ENCODE peak calls at places on chromosomes 12 and 14, in six cellular contexts. D is HCT116, X is K562, B is H1, Z is HepG2, A is GM12878. O is an unnamed sample.
A peak's percentile ranks its signal among the peaks of the same experiment; 100 is the strongest.

GRCh38 chr12:29320295-29321090 is 60.5 kb downstream of the ERGIC2 start:
- DNase-seq in B (no peak), Z (peak; percentile 2), D (no peak), X (no peak), A (no peak), O (no peak)

GRCh38 chr12:53674977-53675700 is 744 bp downstream of the ATP5MC2 start:
- DNase-seq in X (peak; percentile 25), Z (no peak), B (no peak), A (no peak), D (no peak), O (no peak)

GRCh38 chr14:52446355-52446754 is 106.0 kb downstream of the TXNDC16 start:
- DNase-seq in A (no peak), B (no peak), Z (peak; percentile 15), X (no peak), D (no peak), O (no peak)

GRCh38 chr12:29519585-29520182 is 22.2 kb upstream of the OVCH1 start:
- DNase-seq in Z (peak; percentile 28), D (peak; percentile 29), B (no peak), X (peak; percentile 25), A (no peak), O (peak; percentile 11)

GRCh38 chr12:113092478-113093408 is 36.2 kb downstream of the DTX1 start:
- DNase-seq in D (no peak), Z (no peak), A (no peak), B (peak; percentile 92), X (peak; percentile 86), O (peak; percentile 85)

GRCh38 chr12:4220489-4220888 is 53.1 kb upstream of the CCND2 start:
- DNase-seq in D (no peak), X (no peak), Z (no peak), B (peak; percentile 29), A (no peak), O (no peak)

GRCh38 chr12:16763901-16764300 is 157.9 kb upstream of the LMO3 start:
- DNase-seq in B (no peak), D (no peak), A (no peak), Z (no peak), X (no peak), O (no peak)

GRCh38 chr14:103140316-103141109 is 17.3 kb downstream of the TNFAIP2 start:
- DNase-seq in B (no peak), X (no peak), Z (peak; percentile 39), A (peak; percentile 94), D (no peak), O (no peak)

GRCh38 chr12:96751626-96752025 is 155.4 kb upstream of the NEDD1 start:
- DNase-seq in D (no peak), Z (no peak), X (no peak), A (no peak), B (no peak), O (no peak)

GRCh38 chr12:69540606-69541386 is 44.5 kb upstream of the CCT2 start:
- DNase-seq in B (no peak), X (no peak), A (no peak), D (no peak), Z (no peak), O (no peak)

DNA sequence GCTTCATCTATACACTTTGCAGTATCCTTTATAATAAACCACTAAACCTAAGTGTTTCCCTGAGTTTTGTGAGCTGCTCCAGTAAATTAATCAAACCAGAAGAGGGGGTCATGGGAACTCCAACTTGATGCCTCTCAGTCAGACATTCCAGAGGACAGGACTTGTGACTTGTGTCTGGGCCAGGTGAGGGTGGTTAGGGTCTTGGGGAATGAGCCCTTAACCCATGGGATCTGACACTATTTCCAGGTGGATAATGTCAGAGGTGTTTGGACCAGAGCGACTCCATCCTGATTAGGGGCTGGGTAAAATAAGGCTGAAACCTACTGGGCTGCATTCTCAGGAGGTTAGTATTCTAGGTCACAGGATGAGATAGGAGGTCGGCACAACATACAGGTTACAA is 58.9 kb downstream of the BCAT1 start:
- DNase-seq in D (no peak), B (no peak), X (no peak), Z (no peak), A (no peak), O (no peak)
- TF ChIP-seq JUND in D (no peak), B (no peak), X (no peak), Z (no peak), A (no peak), O (no peak)

GRCh38 chr12:39972119-39972518 is 133.8 kb downstream of the SLC2A13 start:
- DNase-seq in B (no peak), D (no peak), A (no peak), Z (no peak), X (peak; percentile 9), O (no peak)
- TF ChIP-seq JUND in B (peak; percentile 48), D (no peak), A (no peak), Z (no peak), X (peak; percentile 50), O (no peak)

DNA sequence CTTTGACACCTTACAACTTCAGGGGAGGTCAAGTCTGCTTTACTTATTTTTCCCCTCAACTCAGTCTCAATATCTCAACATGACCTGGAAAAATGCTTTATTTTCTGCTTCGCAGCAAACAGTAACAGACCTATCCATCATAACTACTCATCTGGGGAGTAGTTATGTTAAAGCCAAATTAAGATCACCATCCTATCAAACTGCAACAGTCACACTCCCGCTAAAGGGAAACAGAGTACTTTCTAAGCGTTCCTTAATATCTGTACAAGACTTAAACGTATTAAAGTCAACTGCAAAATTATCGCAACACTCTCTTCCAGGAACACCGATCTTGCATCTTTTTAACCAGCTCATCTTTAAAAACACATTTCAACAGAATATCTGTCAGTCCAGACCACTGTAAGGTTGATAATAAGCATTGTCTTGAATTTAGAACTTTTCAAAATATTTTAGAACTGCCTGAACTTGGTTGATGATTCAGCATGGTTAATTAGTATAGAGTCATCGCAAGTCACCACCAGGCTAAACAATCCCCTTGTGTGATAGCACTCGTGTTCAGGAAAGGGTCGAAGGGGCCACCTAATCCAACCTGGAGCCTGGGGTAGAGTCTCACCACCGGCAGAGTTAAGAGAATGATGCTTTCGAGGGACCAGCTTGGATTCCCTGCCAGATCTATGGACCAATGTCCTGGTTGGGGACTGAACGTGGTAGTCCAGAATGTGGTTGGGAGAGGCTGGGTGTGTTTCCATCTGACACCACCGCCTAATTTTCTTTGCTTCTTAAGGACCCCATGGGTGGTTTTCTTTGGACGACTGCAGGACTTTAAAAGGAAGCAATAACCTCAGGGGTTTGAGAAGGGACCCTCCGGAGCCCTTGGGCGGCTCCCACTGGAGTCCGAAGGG is 955 bp downstream of the SPTLC2 start:
- DNase-seq in X (no peak), A (no peak), B (no peak), D (no peak), Z (no peak), O (peak; percentile 40)
- TF ChIP-seq JUND in X (no peak), A (no peak), B (no peak), D (no peak), Z (no peak), O (no peak)

DNA sequence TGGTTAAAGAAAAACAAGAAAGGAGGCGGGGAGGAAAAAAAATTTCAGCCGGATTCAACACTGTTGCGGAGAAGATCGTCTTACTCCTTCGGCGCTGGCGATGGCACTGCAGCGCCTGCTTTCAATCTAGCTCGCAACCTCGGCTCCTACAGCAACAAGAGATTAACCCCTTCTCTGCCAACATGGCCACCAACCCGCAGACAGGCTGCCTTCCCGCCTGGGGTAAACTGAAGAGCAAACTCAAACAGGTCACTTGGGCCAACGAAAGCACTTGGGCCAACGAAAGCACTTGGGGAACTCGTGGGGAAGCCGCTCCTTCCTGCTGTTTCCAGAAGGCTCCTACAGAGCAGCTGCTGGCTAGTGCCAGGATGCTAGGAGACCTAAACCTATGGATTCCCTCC is 73.7 kb downstream of the CIT start:
- DNase-seq in X (no peak), A (no peak), B (peak; percentile 62), D (no peak), Z (no peak), O (no peak)
- TF ChIP-seq JUND in X (no peak), A (no peak), B (no peak), D (no peak), Z (no peak), O (no peak)

GRCh38 chr12:43306066-43306465 is 245.9 kb downstream of the ADAMTS20 start:
- DNase-seq in D (no peak), A (no peak), Z (no peak), X (no peak), B (no peak), O (no peak)
- TF ChIP-seq JUND in D (peak; percentile 21), A (no peak), Z (no peak), X (no peak), B (no peak), O (no peak)

GRCh38 chr12:80044694-80045046 is 54.7 kb upstream of the OTOGL start:
- DNase-seq in D (peak; percentile 12), X (no peak), A (no peak), Z (no peak), B (no peak), O (no peak)
- TF ChIP-seq JUND in D (peak; percentile 48), X (no peak), A (no peak), Z (no peak), B (no peak), O (no peak)

DNA sequence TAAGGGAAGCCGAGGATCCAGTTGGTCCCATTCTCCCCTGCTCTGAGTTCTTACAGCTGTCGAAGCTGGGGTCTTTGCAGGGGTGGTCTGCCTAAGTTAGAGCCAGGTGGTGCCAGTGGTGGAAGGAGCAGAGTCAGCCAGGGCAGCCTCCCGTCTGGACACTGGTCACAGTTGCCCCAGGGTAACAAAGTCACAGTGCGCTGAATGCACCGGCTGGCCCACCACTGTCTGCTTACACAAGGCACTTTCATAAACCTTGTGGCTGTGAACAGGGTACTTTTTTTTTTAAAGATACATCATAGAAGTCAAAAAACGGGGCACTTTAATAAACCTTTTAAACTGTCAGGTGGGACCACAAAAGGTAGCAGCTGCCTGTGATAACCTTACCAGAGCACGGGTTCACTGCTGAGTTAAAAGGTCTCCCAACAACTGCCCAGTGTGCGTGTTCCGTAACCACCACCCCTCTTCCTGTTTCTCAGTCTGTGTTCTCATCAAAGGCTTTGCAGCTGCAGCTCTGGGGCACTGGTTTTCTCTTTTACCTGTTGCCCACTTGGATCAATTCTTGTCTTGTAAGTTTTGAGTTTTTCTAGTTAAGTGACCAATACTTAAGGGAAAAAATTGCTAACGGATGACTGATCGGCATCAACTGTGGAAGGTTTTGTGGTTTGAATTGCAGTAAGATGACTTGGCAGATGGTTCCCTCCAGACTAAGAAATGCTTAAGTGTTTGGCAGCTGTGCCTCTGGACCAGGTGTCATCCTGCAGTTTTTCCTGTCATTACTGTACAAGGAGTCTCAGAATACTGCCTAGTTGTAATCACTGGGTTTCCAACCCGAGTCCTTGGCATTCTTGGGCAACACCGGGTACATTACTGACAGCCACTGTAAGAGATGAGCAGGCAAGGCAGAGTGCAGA is 55.9 kb downstream of the DYNC1H1 start:
- DNase-seq in A (no peak), X (no peak), B (no peak), D (no peak), Z (no peak), O (no peak)
- TF ChIP-seq JUND in A (no peak), X (no peak), B (no peak), D (no peak), Z (no peak), O (no peak)

DNA sequence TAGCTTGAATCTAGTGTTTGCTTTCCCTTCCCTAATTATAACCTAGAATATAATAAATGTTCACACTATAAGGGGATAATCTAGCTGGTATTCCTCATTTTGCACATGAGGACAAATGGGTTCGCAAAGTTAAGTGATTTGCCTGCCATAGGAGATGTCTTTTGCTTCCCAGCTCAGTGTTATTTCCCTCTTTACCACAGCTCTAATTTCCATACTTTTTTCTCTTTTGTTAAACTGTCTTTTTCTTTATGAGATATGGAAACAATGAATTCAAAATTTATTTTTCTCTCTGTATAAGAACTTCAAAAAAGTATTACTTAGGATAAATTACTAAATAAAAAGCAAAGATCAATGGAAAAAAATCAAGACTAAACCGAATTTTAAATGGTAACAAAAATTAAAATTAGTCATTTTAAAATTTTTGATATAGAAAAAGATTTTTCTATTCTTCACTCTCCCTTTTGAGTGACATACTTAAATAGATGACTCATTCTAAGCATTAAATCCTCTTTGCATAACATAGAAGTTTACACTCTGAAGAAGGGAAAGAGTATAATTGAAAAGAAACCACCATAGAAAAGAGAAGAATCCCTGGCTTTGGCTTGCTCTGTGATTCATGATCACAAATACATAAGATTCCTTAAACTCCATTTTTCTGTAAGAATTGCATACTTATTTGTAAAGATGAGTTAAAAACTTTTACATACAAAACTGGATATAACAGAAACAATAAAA is 97.3 kb downstream of the INSM2 start:
- DNase-seq in X (no peak), B (no peak), Z (no peak), A (no peak), D (no peak), O (no peak)
- TF ChIP-seq JUND in X (no peak), B (no peak), Z (no peak), A (no peak), D (no peak), O (no peak)